ENCODE peak calls at places on chromosomes 2 and 18, in ten cellular contexts. One of them, this sample, is unnamed.

GRCh38 chr2:102509749-102510148 is 36.7 kb downstream of the SLC9A4 start:
- DNase-seq in substantia nigra: no peak
- DNase-seq in posterior cingulate gyrus: no peak
- DNase-seq in M059J: peak; percentile 3
- DNase-seq in Daoy: peak; percentile 46
- DNase-seq in T-helper 1 cell: no peak
- DNase-seq in H7: no peak
- DNase-seq in astrocyte: peak; percentile 43
- DNase-seq in nucleus accumbens: no peak
- DNase-seq in H9: no peak
- DNase-seq in this sample: no peak

GRCh38 chr2:9306910-9307309 is 100.3 kb downstream of the ASAP2 start:
- DNase-seq in substantia nigra: no peak
- DNase-seq in posterior cingulate gyrus: no peak
- DNase-seq in M059J: no peak
- DNase-seq in Daoy: no peak
- DNase-seq in T-helper 1 cell: no peak
- DNase-seq in H7: no peak
- DNase-seq in astrocyte: no peak
- DNase-seq in nucleus accumbens: no peak
- DNase-seq in H9: no peak
- DNase-seq in this sample: no peak

GRCh38 chr18:60092073-60092472 is 192.3 kb downstream of the PMAIP1 start:
- DNase-seq in substantia nigra: no peak
- DNase-seq in posterior cingulate gyrus: no peak
- DNase-seq in M059J: no peak
- DNase-seq in Daoy: no peak
- DNase-seq in T-helper 1 cell: no peak
- DNase-seq in H7: no peak
- DNase-seq in astrocyte: no peak
- DNase-seq in nucleus accumbens: no peak
- DNase-seq in H9: no peak
- DNase-seq in this sample: no peak

GRCh38 chr2:181656450-181657261 is at the start of gene CERKL:
- DNase-seq in substantia nigra: no peak
- DNase-seq in posterior cingulate gyrus: no peak
- DNase-seq in M059J: peak; percentile 75
- DNase-seq in Daoy: peak; percentile 59
- DNase-seq in T-helper 1 cell: peak; percentile 20
- DNase-seq in H7: peak; percentile 84
- DNase-seq in astrocyte: peak; percentile 14
- DNase-seq in nucleus accumbens: no peak
- DNase-seq in H9: peak; percentile 90
- DNase-seq in this sample: peak; percentile 44

GRCh38 chr2:18976112-18976961 is 382.1 kb downstream of the OSR1 start:
- DNase-seq in substantia nigra: no peak
- DNase-seq in posterior cingulate gyrus: no peak
- DNase-seq in M059J: peak; percentile 94
- DNase-seq in Daoy: peak; percentile 81
- DNase-seq in T-helper 1 cell: no peak
- DNase-seq in H7: no peak
- DNase-seq in astrocyte: peak; percentile 87
- DNase-seq in nucleus accumbens: no peak
- DNase-seq in H9: no peak
- DNase-seq in this sample: no peak

GRCh38 chr2:98205901-98206300 is 118.9 kb downstream of the VWA3B start:
- DNase-seq in substantia nigra: no peak
- DNase-seq in posterior cingulate gyrus: no peak
- DNase-seq in M059J: no peak
- DNase-seq in Daoy: no peak
- DNase-seq in T-helper 1 cell: no peak
- DNase-seq in H7: no peak
- DNase-seq in astrocyte: no peak
- DNase-seq in nucleus accumbens: no peak
- DNase-seq in H9: no peak
- DNase-seq in this sample: no peak

GRCh38 chr2:167212054-167212648 is 323.9 kb downstream of the XIRP2 start:
- DNase-seq in substantia nigra: no peak
- DNase-seq in posterior cingulate gyrus: no peak
- DNase-seq in M059J: peak; percentile 45
- DNase-seq in Daoy: peak; percentile 7
- DNase-seq in T-helper 1 cell: peak; percentile 2
- DNase-seq in H7: peak; percentile 32
- DNase-seq in astrocyte: peak; percentile 34
- DNase-seq in nucleus accumbens: no peak
- DNase-seq in H9: no peak
- DNase-seq in this sample: no peak

GRCh38 chr2:96391153-96391827 is 55.7 kb downstream of the NCAPH start:
- DNase-seq in substantia nigra: no peak
- DNase-seq in posterior cingulate gyrus: no peak
- DNase-seq in M059J: peak; percentile 19
- DNase-seq in Daoy: no peak
- DNase-seq in T-helper 1 cell: no peak
- DNase-seq in H7: no peak
- DNase-seq in astrocyte: no peak
- DNase-seq in nucleus accumbens: no peak
- DNase-seq in H9: no peak
- DNase-seq in this sample: no peak

GRCh38 chr2:11598228-11598731 is 64.4 kb downstream of the GREB1 start:
- DNase-seq in substantia nigra: no peak
- DNase-seq in posterior cingulate gyrus: no peak
- DNase-seq in M059J: peak; percentile 26
- DNase-seq in Daoy: peak; percentile 24
- DNase-seq in T-helper 1 cell: no peak
- DNase-seq in H7: no peak
- DNase-seq in astrocyte: no peak
- DNase-seq in nucleus accumbens: no peak
- DNase-seq in H9: no peak
- DNase-seq in this sample: no peak

GRCh38 chr18:48412339-48412929 is 3.3 kb upstream of the ZBTB7C start:
- DNase-seq in substantia nigra: no peak
- DNase-seq in posterior cingulate gyrus: no peak
- DNase-seq in M059J: peak; percentile 53
- DNase-seq in Daoy: peak; percentile 45
- DNase-seq in T-helper 1 cell: peak; percentile 30
- DNase-seq in H7: peak; percentile 76
- DNase-seq in astrocyte: no peak
- DNase-seq in nucleus accumbens: no peak
- DNase-seq in H9: peak; percentile 55
- DNase-seq in this sample: no peak

This sample was measured in progenitor cell of endocrine pancreas.